ENCODE peak calls at places on chromosomes 13 and 19, in six cellular contexts. G is body of pancreas, T is AG04450, F is skeletal muscle cell, P is NCI-H446, K is left ventricle myocardium inferior. R is an unnamed sample.

GRCh38 chr13:109200556-109200955 is 571.1 kb downstream of the MYO16 start:
- DNase-seq in P (no peak), G (no peak), T (no peak), K (no peak), F (no peak), R (no peak)

GRCh38 chr19:35351441-35352176 is 3.9 kb downstream of the FFAR1 start:
- DNase-seq in K (no peak), P (no peak), F (no peak), G (no peak), T (no peak), R (no peak)

GRCh38 chr19:46372901-46373572 is 26.1 kb downstream of the PPP5C start:
- DNase-seq in G (peak), F (no peak), T (no peak), P (peak), K (no peak), R (no peak)

GRCh38 chr13:93079294-93079693 is 147.3 kb upstream of the GPC6 start:
- DNase-seq in G (no peak), F (peak), T (no peak), P (peak), K (no peak), R (no peak)

GRCh38 chr13:104837756-104838155 is 1697.7 kb downstream of the EFNB2 start:
- DNase-seq in G (no peak), P (peak), F (no peak), K (no peak), T (no peak), R (no peak)

GRCh38 chr13:67299072-67299635 is 69.0 kb upstream of the PCDH9 start:
- DNase-seq in G (no peak), K (no peak), P (peak), T (peak), F (peak), R (no peak)

GRCh38 chr19:46623915-46624502 is 880 bp downstream of the PTGIR start:
- DNase-seq in F (no peak), K (no peak), P (no peak), G (no peak), T (no peak), R (no peak)

GRCh38 chr19:9011875-9012274 is 1.7 kb upstream of the MUC16 start:
- DNase-seq in K (no peak), P (no peak), G (no peak), T (no peak), F (no peak), R (no peak)

GRCh38 chr19:49272204-49272603 is 52.8 kb downstream of the SLC6A16 start:
- DNase-seq in F (peak), T (no peak), K (no peak), G (no peak), P (no peak), R (no peak)

GRCh38 chr13:73231456-73231855 is 172.7 kb downstream of the KLF5 start:
- DNase-seq in F (no peak), T (no peak), G (no peak), P (no peak), K (no peak), R (no peak)

GRCh38 chr13:106690779-106691178 is 122.8 kb upstream of the ARGLU1 start:
- DNase-seq in T (no peak), K (no peak), G (no peak), F (no peak), P (no peak), R (no peak)

GRCh38 chr19:54430306-54431254 is 15.3 kb downstream of the TTYH1 start:
- DNase-seq in G (peak), F (no peak), K (peak), P (peak), T (no peak), R (no peak)

GRCh38 chr13:111914241-111915103 is 152.5 kb upstream of the SOX1 start:
- DNase-seq in F (no peak), T (no peak), G (no peak), K (no peak), P (no peak), R (no peak)

R was measured in activated T-helper 1 cell treated with Interleukin-2 at 50 U/mL for 16 hours.